ENCODE peak calls at places on chromosomes 1 and 21, in six cellular contexts. One of them, this sample, is unnamed.

GRCh38 chr1:110576441-110576840 is 29.7 kb downstream of the KCNA2 start:
- DNase-seq in pancreas: no peak
- DNase-seq in activated gamma-delta T cell treated with Interleukin-2 at 50 U/mL for 16 hours: no peak
- DNase-seq in activated B cell treated with CpG ODN at 0.5 μM for 24 hours: no peak
- DNase-seq in glutamatergic neuron: no peak
- DNase-seq in activated naive CD4-positive, alpha-beta T cell treated with anti-CD3 and anti-CD28 coated beads, Interleukin-2, amount 50 U/mL, for 16 hours: no peak
- DNase-seq in this sample: no peak

GRCh38 chr1:9322845-9323244 is 30.2 kb downstream of the SPSB1 start:
- DNase-seq in pancreas: no peak
- DNase-seq in activated gamma-delta T cell treated with Interleukin-2 at 50 U/mL for 16 hours: no peak
- DNase-seq in activated B cell treated with CpG ODN at 0.5 μM for 24 hours: no peak
- DNase-seq in glutamatergic neuron: no peak
- DNase-seq in activated naive CD4-positive, alpha-beta T cell treated with anti-CD3 and anti-CD28 coated beads, Interleukin-2, amount 50 U/mL, for 16 hours: no peak
- DNase-seq in this sample: no peak

GRCh38 chr1:153795934-153796785 is 21.0 kb downstream of the SLC27A3 start:
- DNase-seq in pancreas: no peak
- DNase-seq in activated gamma-delta T cell treated with Interleukin-2 at 50 U/mL for 16 hours: no peak
- DNase-seq in activated B cell treated with CpG ODN at 0.5 μM for 24 hours: no peak
- DNase-seq in glutamatergic neuron: no peak
- DNase-seq in activated naive CD4-positive, alpha-beta T cell treated with anti-CD3 and anti-CD28 coated beads, Interleukin-2, amount 50 U/mL, for 16 hours: no peak
- DNase-seq in this sample: no peak

GRCh38 chr1:25771246-25772114 is 28.5 kb upstream of the SELENON start:
- DNase-seq in pancreas: peak
- DNase-seq in activated gamma-delta T cell treated with Interleukin-2 at 50 U/mL for 16 hours: peak
- DNase-seq in activated B cell treated with CpG ODN at 0.5 μM for 24 hours: no peak
- DNase-seq in glutamatergic neuron: peak
- DNase-seq in activated naive CD4-positive, alpha-beta T cell treated with anti-CD3 and anti-CD28 coated beads, Interleukin-2, amount 50 U/mL, for 16 hours: peak
- DNase-seq in this sample: peak

GRCh38 chr1:21724098-21724497 is 54.9 kb upstream of the RAP1GAP start:
- DNase-seq in pancreas: no peak
- DNase-seq in activated gamma-delta T cell treated with Interleukin-2 at 50 U/mL for 16 hours: no peak
- DNase-seq in activated B cell treated with CpG ODN at 0.5 μM for 24 hours: no peak
- DNase-seq in glutamatergic neuron: no peak
- DNase-seq in activated naive CD4-positive, alpha-beta T cell treated with anti-CD3 and anti-CD28 coated beads, Interleukin-2, amount 50 U/mL, for 16 hours: no peak
- DNase-seq in this sample: no peak

GRCh38 chr1:169741666-169742394 is 8.0 kb upstream of the SELE start:
- DNase-seq in pancreas: no peak
- DNase-seq in activated gamma-delta T cell treated with Interleukin-2 at 50 U/mL for 16 hours: no peak
- DNase-seq in activated B cell treated with CpG ODN at 0.5 μM for 24 hours: no peak
- DNase-seq in glutamatergic neuron: no peak
- DNase-seq in activated naive CD4-positive, alpha-beta T cell treated with anti-CD3 and anti-CD28 coated beads, Interleukin-2, amount 50 U/mL, for 16 hours: no peak
- DNase-seq in this sample: no peak

GRCh38 chr1:35932158-35932636 is 1.3 kb downstream of the AGO3 start:
- DNase-seq in pancreas: no peak
- DNase-seq in activated gamma-delta T cell treated with Interleukin-2 at 50 U/mL for 16 hours: no peak
- DNase-seq in activated B cell treated with CpG ODN at 0.5 μM for 24 hours: no peak
- DNase-seq in glutamatergic neuron: no peak
- DNase-seq in activated naive CD4-positive, alpha-beta T cell treated with anti-CD3 and anti-CD28 coated beads, Interleukin-2, amount 50 U/mL, for 16 hours: no peak
- DNase-seq in this sample: no peak

GRCh38 chr1:34923490-34923889 is 6.0 kb downstream of the DLGAP3 start:
- DNase-seq in pancreas: no peak
- DNase-seq in activated gamma-delta T cell treated with Interleukin-2 at 50 U/mL for 16 hours: no peak
- DNase-seq in activated B cell treated with CpG ODN at 0.5 μM for 24 hours: no peak
- DNase-seq in glutamatergic neuron: no peak
- DNase-seq in activated naive CD4-positive, alpha-beta T cell treated with anti-CD3 and anti-CD28 coated beads, Interleukin-2, amount 50 U/mL, for 16 hours: no peak
- DNase-seq in this sample: no peak

GRCh38 chr1:89896105-89896942 is 75.5 kb downstream of the LRRC8D start:
- DNase-seq in pancreas: no peak
- DNase-seq in activated gamma-delta T cell treated with Interleukin-2 at 50 U/mL for 16 hours: no peak
- DNase-seq in activated B cell treated with CpG ODN at 0.5 μM for 24 hours: no peak
- DNase-seq in glutamatergic neuron: no peak
- DNase-seq in activated naive CD4-positive, alpha-beta T cell treated with anti-CD3 and anti-CD28 coated beads, Interleukin-2, amount 50 U/mL, for 16 hours: no peak
- DNase-seq in this sample: no peak

GRCh38 chr1:19429611-19430010 is 55.7 kb downstream of the CAPZB start:
- DNase-seq in pancreas: no peak
- DNase-seq in activated gamma-delta T cell treated with Interleukin-2 at 50 U/mL for 16 hours: no peak
- DNase-seq in activated B cell treated with CpG ODN at 0.5 μM for 24 hours: no peak
- DNase-seq in glutamatergic neuron: no peak
- DNase-seq in activated naive CD4-positive, alpha-beta T cell treated with anti-CD3 and anti-CD28 coated beads, Interleukin-2, amount 50 U/mL, for 16 hours: no peak
- DNase-seq in this sample: no peak

GRCh38 chr1:180381184-180381580 is 121.2 kb downstream of the ACBD6 start:
- DNase-seq in pancreas: no peak
- DNase-seq in activated gamma-delta T cell treated with Interleukin-2 at 50 U/mL for 16 hours: no peak
- DNase-seq in activated B cell treated with CpG ODN at 0.5 μM for 24 hours: no peak
- DNase-seq in glutamatergic neuron: no peak
- DNase-seq in activated naive CD4-positive, alpha-beta T cell treated with anti-CD3 and anti-CD28 coated beads, Interleukin-2, amount 50 U/mL, for 16 hours: no peak
- DNase-seq in this sample: no peak

GRCh38 chr1:232352956-232353355 is 277.0 kb downstream of the SIPA1L2 start:
- DNase-seq in pancreas: no peak
- DNase-seq in activated gamma-delta T cell treated with Interleukin-2 at 50 U/mL for 16 hours: no peak
- DNase-seq in activated B cell treated with CpG ODN at 0.5 μM for 24 hours: no peak
- DNase-seq in glutamatergic neuron: no peak
- DNase-seq in activated naive CD4-positive, alpha-beta T cell treated with anti-CD3 and anti-CD28 coated beads, Interleukin-2, amount 50 U/mL, for 16 hours: no peak
- DNase-seq in this sample: no peak

GRCh38 chr1:71307451-71307850 is 226.6 kb upstream of the ZRANB2 start:
- DNase-seq in pancreas: no peak
- DNase-seq in activated gamma-delta T cell treated with Interleukin-2 at 50 U/mL for 16 hours: no peak
- DNase-seq in activated B cell treated with CpG ODN at 0.5 μM for 24 hours: no peak
- DNase-seq in glutamatergic neuron: peak
- DNase-seq in activated naive CD4-positive, alpha-beta T cell treated with anti-CD3 and anti-CD28 coated beads, Interleukin-2, amount 50 U/mL, for 16 hours: no peak
- DNase-seq in this sample: no peak

GRCh38 chr21:38244885-38245869 is 11.6 kb upstream of the KCNJ15 start:
- DNase-seq in pancreas: no peak
- DNase-seq in activated gamma-delta T cell treated with Interleukin-2 at 50 U/mL for 16 hours: peak
- DNase-seq in activated B cell treated with CpG ODN at 0.5 μM for 24 hours: no peak
- DNase-seq in glutamatergic neuron: no peak
- DNase-seq in activated naive CD4-positive, alpha-beta T cell treated with anti-CD3 and anti-CD28 coated beads, Interleukin-2, amount 50 U/mL, for 16 hours: peak
- DNase-seq in this sample: peak

GRCh38 chr1:81670286-81670685 is 130.4 kb upstream of the ADGRL2 start:
- DNase-seq in pancreas: peak
- DNase-seq in activated gamma-delta T cell treated with Interleukin-2 at 50 U/mL for 16 hours: no peak
- DNase-seq in activated B cell treated with CpG ODN at 0.5 μM for 24 hours: no peak
- DNase-seq in glutamatergic neuron: no peak
- DNase-seq in activated naive CD4-positive, alpha-beta T cell treated with anti-CD3 and anti-CD28 coated beads, Interleukin-2, amount 50 U/mL, for 16 hours: no peak
- DNase-seq in this sample: no peak

GRCh38 chr1:215076312-215076711 is 6.2 kb upstream of the KCNK2 start:
- DNase-seq in pancreas: no peak
- DNase-seq in activated gamma-delta T cell treated with Interleukin-2 at 50 U/mL for 16 hours: no peak
- DNase-seq in activated B cell treated with CpG ODN at 0.5 μM for 24 hours: no peak
- DNase-seq in glutamatergic neuron: no peak
- DNase-seq in activated naive CD4-positive, alpha-beta T cell treated with anti-CD3 and anti-CD28 coated beads, Interleukin-2, amount 50 U/mL, for 16 hours: no peak
- DNase-seq in this sample: no peak

GRCh38 chr1:233183226-233184020 is 112.1 kb downstream of the PCNX2 start:
- DNase-seq in pancreas: no peak
- DNase-seq in activated gamma-delta T cell treated with Interleukin-2 at 50 U/mL for 16 hours: no peak
- DNase-seq in activated B cell treated with CpG ODN at 0.5 μM for 24 hours: no peak
- DNase-seq in glutamatergic neuron: no peak
- DNase-seq in activated naive CD4-positive, alpha-beta T cell treated with anti-CD3 and anti-CD28 coated beads, Interleukin-2, amount 50 U/mL, for 16 hours: no peak
- DNase-seq in this sample: no peak

GRCh38 chr21:44517175-44517899 is 22.7 kb downstream of the KRTAP10-1 start:
- DNase-seq in pancreas: peak
- DNase-seq in activated gamma-delta T cell treated with Interleukin-2 at 50 U/mL for 16 hours: no peak
- DNase-seq in activated B cell treated with CpG ODN at 0.5 μM for 24 hours: no peak
- DNase-seq in glutamatergic neuron: peak
- DNase-seq in activated naive CD4-positive, alpha-beta T cell treated with anti-CD3 and anti-CD28 coated beads, Interleukin-2, amount 50 U/mL, for 16 hours: no peak
- DNase-seq in this sample: no peak

GRCh38 chr1:8154621-8155052 is 128.5 kb upstream of the ERRFI1 start:
- DNase-seq in pancreas: no peak
- DNase-seq in activated gamma-delta T cell treated with Interleukin-2 at 50 U/mL for 16 hours: no peak
- DNase-seq in activated B cell treated with CpG ODN at 0.5 μM for 24 hours: no peak
- DNase-seq in glutamatergic neuron: no peak
- DNase-seq in activated naive CD4-positive, alpha-beta T cell treated with anti-CD3 and anti-CD28 coated beads, Interleukin-2, amount 50 U/mL, for 16 hours: no peak
- DNase-seq in this sample: no peak